ENCODE peak calls at places on chromosomes 13 and 19, in five cellular contexts. G is H9, K is endothelial cell, I is tibial artery, H is Calu3. P is an unnamed sample.
A peak's percentile ranks its signal among the peaks of the same experiment; 100 is the strongest.

GRCh38 chr19:7743425-7743841 is 3.9 kb downstream of the CD209 start:
- DNase-seq in G (no peak), K (no peak), I (no peak), H (no peak), P (no peak)

GRCh38 chr13:114128624-114129522 is 3.5 kb downstream of the RASA3 start:
- DNase-seq in G (no peak), K (no peak), I (peak; percentile 87), H (no peak), P (no peak)

GRCh38 chr13:80359459-80360297 is 18.8 kb upstream of the SPRY2 start:
- DNase-seq in G (peak; percentile 80), K (peak; percentile 34), I (no peak), H (no peak), P (no peak)

GRCh38 chr13:41699759-41700158 is 242.4 kb downstream of the RGCC start:
- DNase-seq in G (no peak), K (no peak), I (no peak), H (no peak), P (no peak)

GRCh38 chr19:2097330-2098327 is 914 bp downstream of the IZUMO4 start:
- DNase-seq in G (no peak), K (no peak), I (no peak), H (no peak), P (no peak)

GRCh38 chr19:8973501-8974091 is 36.6 kb downstream of the MUC16 start:
- DNase-seq in G (no peak), K (no peak), I (no peak), H (no peak), P (no peak)

GRCh38 chr19:47109541-47110375 is 3.8 kb downstream of the ZC3H4 start:
- DNase-seq in G (no peak), K (no peak), I (no peak), H (peak; percentile 57), P (no peak)

GRCh38 chr19:30864460-30865215 is 484.6 kb downstream of the TSHZ3 start:
- DNase-seq in G (peak; percentile 7), K (no peak), I (peak; percentile 60), H (no peak), P (no peak)

GRCh38 chr13:28922341-28922740 is 102.2 kb downstream of the MTUS2 start:
- DNase-seq in G (no peak), K (no peak), I (no peak), H (no peak), P (no peak)

GRCh38 chr19:679418-680286 is 3.5 kb downstream of the FSTL3 start:
- DNase-seq in G (peak; percentile 64), K (peak; percentile 45), I (peak; percentile 92), H (peak; percentile 43), P (peak; percentile 72)

GRCh38 chr19:39916851-39917396 is 17.5 kb downstream of the FCGBP start:
- DNase-seq in G (no peak), K (no peak), I (peak; percentile 33), H (no peak), P (no peak)

GRCh38 chr13:27147530-27148170 is 24.0 kb downstream of the USP12 start:
- DNase-seq in G (no peak), K (no peak), I (no peak), H (no peak), P (no peak)

GRCh38 chr19:20478936-20479335 is 86.6 kb downstream of the ZNF737 start:
- DNase-seq in G (no peak), K (no peak), I (no peak), H (no peak), P (no peak)

GRCh38 chr19:35347171-35347929 is at the start of gene FFAR1:
- DNase-seq in G (peak; percentile 19), K (no peak), I (peak; percentile 48), H (no peak), P (no peak)

GRCh38 chr13:48749699-48750473 is 96.2 kb downstream of the CYSLTR2 start:
- DNase-seq in G (peak; percentile 72), K (peak; percentile 58), I (peak; percentile 91), H (peak; percentile 75), P (peak; percentile 63)

GRCh38 chr13:51644649-51645048 is 60.4 kb downstream of the WDFY2 start:
- DNase-seq in G (no peak), K (no peak), I (no peak), H (no peak), P (no peak)

GRCh38 chr19:42370068-42370520 is 20.0 kb downstream of the CNFN start:
- DNase-seq in G (peak; percentile 92), K (no peak), I (no peak), H (no peak), P (no peak)
- TF ChIP-seq CTCF in G (peak; percentile 62), K (no peak), I (no peak), H (no peak), P (no peak)

GRCh38 chr13:46321494-46322225 is 65.4 kb downstream of the RUBCNL start:
- DNase-seq in G (peak; percentile 55), K (peak; percentile 52), I (no peak), H (peak; percentile 49), P (peak; percentile 67)
- TF ChIP-seq CTCF in G (peak; percentile 81), K (peak; percentile 69), I (peak; percentile 59), H (peak; percentile 50), P (peak; percentile 61)

GRCh38 chr19:4529924-4530522 is 5.0 kb downstream of the PLIN5 start:
- DNase-seq in G (no peak), K (no peak), I (no peak), H (no peak), P (no peak)

GRCh38 chr19:4524808-4525562 is 6.7 kb upstream of the PLIN4 start:
- DNase-seq in G (peak; percentile 77), K (peak; percentile 77), I (no peak), H (peak; percentile 69), P (peak; percentile 90)

GRCh38 chr19:4525563-4526002 is 7.3 kb upstream of the PLIN4 start:
- DNase-seq in G (no peak), K (no peak), I (no peak), H (no peak), P (no peak)

GRCh38 chr19:4531562-4532165 is 3.4 kb downstream of the PLIN5 start:
- DNase-seq in G (no peak), K (no peak), I (no peak), H (no peak), P (no peak)

GRCh38 chr19:4528843-4529242 is 6.2 kb downstream of the PLIN5 start:
- DNase-seq in G (no peak), K (no peak), I (no peak), H (no peak), P (no peak)
- TF ChIP-seq CTCF in G (no peak), K (no peak), I (no peak), H (no peak), P (no peak)

GRCh38 chr13:111344471-111345191 is 24.2 kb downstream of the TEX29 start:
- DNase-seq in G (peak; percentile 95), K (peak; percentile 68), I (no peak), H (no peak), P (peak; percentile 70)
- TF ChIP-seq CTCF in G (peak; percentile 79), K (peak; percentile 50), I (no peak), H (no peak), P (peak; percentile 67)

GRCh38 chr19:42401365-42402303 is 11.5 kb upstream of the CNFN start:
- DNase-seq in G (peak; percentile 84), K (peak; percentile 88), I (peak; percentile 79), H (peak; percentile 90), P (peak; percentile 91)
- TF ChIP-seq CTCF in G (peak; percentile 96), K (peak; percentile 98), I (peak; percentile 55), H (peak; percentile 87), P (peak; percentile 98)

GRCh38 chr19:5942991-5943390 is 28.9 kb downstream of the CAPS start:
- DNase-seq in G (no peak), K (no peak), I (no peak), H (no peak), P (no peak)
- TF ChIP-seq CTCF in G (no peak), K (no peak), I (no peak), H (no peak), P (no peak)

GRCh38 chr13:65653548-65654078 is 1576.5 kb downstream of the PCDH9 start:
- DNase-seq in G (no peak), K (no peak), I (no peak), H (no peak), P (peak; percentile 75)

GRCh38 chr13:65660696-65661095 is 1569.4 kb downstream of the PCDH9 start:
- DNase-seq in G (no peak), K (no peak), I (no peak), H (no peak), P (no peak)

DNA sequence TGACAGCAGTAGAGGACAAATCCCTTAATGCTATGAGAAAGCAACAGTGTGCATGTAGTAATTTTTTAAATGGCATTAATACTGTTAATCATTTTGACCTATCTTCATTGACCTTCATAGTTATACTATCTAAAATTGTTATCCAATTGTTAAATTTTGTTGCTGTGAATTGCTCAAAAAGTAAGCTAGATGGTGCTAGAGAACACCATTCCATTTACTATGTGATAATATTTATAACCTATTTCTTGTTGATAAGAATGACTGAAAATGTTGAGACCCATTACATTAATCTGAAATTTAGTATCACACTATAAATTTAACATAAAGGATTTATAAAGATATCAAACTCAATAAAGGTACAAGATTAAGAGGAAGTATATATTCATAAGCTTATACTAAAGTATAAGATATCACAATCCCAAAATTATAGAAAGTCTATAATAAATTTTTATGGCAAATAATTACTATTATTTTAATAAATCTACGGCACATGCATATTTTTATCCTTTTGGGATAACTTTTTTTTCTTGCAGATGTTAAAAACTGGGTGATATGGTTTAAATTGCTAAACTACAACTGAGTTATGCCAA is 1573.3 kb downstream of the PCDH9 start:
- DNase-seq in G (no peak), K (no peak), I (no peak), H (no peak), P (no peak)
- TF ChIP-seq CTCF in G (peak; percentile 61), K (peak; percentile 48), I (no peak), H (no peak), P (peak; percentile 59)

GRCh38 chr19:41709951-41710645 is 1.7 kb downstream of the CEACAM5 start:
- DNase-seq in G (no peak), K (no peak), I (peak; percentile 53), H (no peak), P (no peak)
- TF ChIP-seq CTCF in G (no peak), K (no peak), I (no peak), H (no peak), P (no peak)

DNA sequence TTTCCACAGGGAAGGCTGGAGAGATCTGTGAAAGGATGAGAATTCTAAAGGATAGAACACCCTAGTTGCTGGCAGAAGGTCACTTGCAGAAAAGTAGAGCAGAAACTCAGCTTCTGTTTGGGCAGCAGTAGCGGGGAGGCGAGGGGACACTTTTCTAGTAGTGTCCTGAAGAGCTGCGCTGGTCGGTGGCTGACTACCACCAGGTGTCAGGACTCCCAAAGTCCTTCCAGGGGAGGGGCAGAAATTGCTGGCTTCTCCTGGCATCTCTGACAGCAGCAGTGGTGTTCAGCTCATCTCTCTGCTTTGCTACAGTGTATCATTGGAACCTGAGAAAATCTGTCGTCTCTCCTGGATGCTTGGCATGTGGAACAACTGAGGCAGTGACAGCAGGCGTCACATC is 120.9 kb downstream of the ZDHHC20 start:
- DNase-seq in G (no peak), K (no peak), I (no peak), H (no peak), P (no peak)
- TF ChIP-seq CTCF in G (peak; percentile 45), K (no peak), I (no peak), H (no peak), P (no peak)